ENCODE peak calls at places on chromosomes 2 and 18, in seven cellular contexts. W is HAP-1, F is progenitor cell of endocrine pancreas, A is activated T-cell treated with anti-CD3 and anti-CD28 coated beads for 1 hour, I is NCI-H2029, L is tibial nerve, X is RKO. P is an unnamed sample.
A peak's percentile ranks its signal among the peaks of the same experiment; 100 is the strongest.

GRCh38 chr2:126220336-126220735 is 435.6 kb upstream of the GYPC start:
- DNase-seq in F (no peak), W (no peak), X (no peak), L (no peak), A (no peak), I (no peak), P (no peak)

GRCh38 chr2:74922592-74923227 is 35.7 kb upstream of the POLE4 start:
- DNase-seq in A (no peak), I (no peak), L (no peak), F (no peak), W (no peak), X (no peak), P (no peak)

GRCh38 chr2:109204412-109204811 is 75.4 kb downstream of the SH3RF3 start:
- DNase-seq in X (no peak), W (no peak), F (no peak), I (no peak), L (no peak), A (no peak), P (no peak)

GRCh38 chr2:2828774-2829368 is 497.8 kb upstream of the MYT1L start:
- DNase-seq in I (no peak), W (no peak), F (no peak), A (no peak), L (no peak), X (no peak), P (no peak)

GRCh38 chr2:98126061-98126460 is 39.1 kb downstream of the VWA3B start:
- DNase-seq in W (no peak), L (no peak), F (no peak), A (no peak), I (no peak), X (no peak), P (no peak)

GRCh38 chr2:182302174-182302573 is 124.7 kb downstream of the PDE1A start:
- DNase-seq in X (no peak), F (no peak), A (no peak), L (no peak), W (no peak), I (no peak), P (no peak)

GRCh38 chr2:84839851-84840250 is 41.0 kb downstream of the TRABD2A start:
- DNase-seq in I (no peak), L (no peak), W (no peak), F (no peak), A (no peak), X (no peak), P (no peak)

GRCh38 chr18:52343731-52344340 is 3.8 kb downstream of the DCC start:
- DNase-seq in I (no peak), L (no peak), F (no peak), X (no peak), A (no peak), W (no peak), P (no peak)

GRCh38 chr2:233458031-233458610 is 103.8 kb downstream of the DGKD start:
- DNase-seq in I (no peak), X (no peak), W (no peak), L (no peak), F (no peak), A (no peak), P (no peak)

GRCh38 chr2:20578895-20579825 is 71.7 kb downstream of the HS1BP3 start:
- DNase-seq in I (peak; percentile 77), W (peak; percentile 33), F (no peak), X (peak; percentile 64), L (peak; percentile 81), A (no peak), P (peak; percentile 67)

GRCh38 chr18:47893047-47893446 is 37.4 kb downstream of the SMAD2 start:
- DNase-seq in X (no peak), F (no peak), L (no peak), I (no peak), A (no peak), W (no peak), P (no peak)

GRCh38 chr2:196252408-196253114 is 81.2 kb upstream of the STK17B start:
- DNase-seq in F (no peak), L (no peak), I (no peak), W (no peak), A (no peak), X (no peak), P (no peak)

GRCh38 chr2:12701786-12702660 is 14.7 kb upstream of the TRIB2 start:
- DNase-seq in W (no peak), L (no peak), X (no peak), I (no peak), F (no peak), A (no peak), P (no peak)